ENCODE peak calls at places on chromosome 1, in six cellular contexts. B, J, D, F, H and Z are unnamed samples.

GRCh38 chr1:28176492-28177470 is at the start of gene PTAFR:
- DNase-seq in B (no peak), J (no peak), D (no peak), F (no peak), H (no peak), Z (no peak)

GRCh38 chr1:153577624-153578051 is 12.0 kb upstream of the S100A2 start:
- DNase-seq in B (no peak), J (no peak), D (no peak), F (no peak), H (no peak), Z (no peak)

GRCh38 chr1:70442486-70442885 is 31.4 kb downstream of the CTH start:
- DNase-seq in B (no peak), J (peak), D (no peak), F (no peak), H (no peak), Z (no peak)

GRCh38 chr1:228166170-228166936 is 749 bp downstream of the IBA57 start:
- DNase-seq in B (peak), J (peak), D (peak), F (no peak), H (peak), Z (no peak)

GRCh38 chr1:180525696-180526000 is 23.3 kb upstream of the ACBD6 start:
- DNase-seq in B (no peak), J (no peak), D (no peak), F (no peak), H (no peak), Z (no peak)

GRCh38 chr1:33758698-33759097 is 105.2 kb upstream of the HMGB4 start:
- DNase-seq in B (peak), J (peak), D (no peak), F (no peak), H (no peak), Z (no peak)

GRCh38 chr1:168084396-168085231 is 52.1 kb downstream of the GPR161 start:
- DNase-seq in B (peak), J (peak), D (peak), F (no peak), H (peak), Z (no peak)

GRCh38 chr1:230696722-230697432 is 17.0 kb downstream of the AGT start:
- DNase-seq in B (no peak), J (peak), D (no peak), F (no peak), H (peak), Z (no peak)

GRCh38 chr1:79398501-79398900 is 392.0 kb upstream of the ADGRL4 start:
- DNase-seq in B (no peak), J (no peak), D (no peak), F (no peak), H (no peak), Z (no peak)

GRCh38 chr1:7420706-7421105 is 350.4 kb upstream of the VAMP3 start:
- DNase-seq in B (peak), J (no peak), D (no peak), F (no peak), H (no peak), Z (no peak)

GRCh38 chr1:225744745-225745144 is 32.9 kb upstream of the SRP9 start:
- DNase-seq in B (no peak), J (no peak), D (no peak), F (no peak), H (no peak), Z (no peak)

GRCh38 chr1:204623365-204623893 is 62.1 kb downstream of the LRRN2 start:
- DNase-seq in B (peak), J (peak), D (peak), F (no peak), H (peak), Z (no peak)

GRCh38 chr1:218671573-218671972 is 326.4 kb downstream of the TGFB2 start:
- DNase-seq in B (no peak), J (peak), D (peak), F (no peak), H (peak), Z (no peak)

GRCh38 chr1:233113009-233113712 is 162.8 kb downstream of the NTPCR start:
- DNase-seq in B (peak), J (peak), D (peak), F (peak), H (peak), Z (peak)

GRCh38 chr1:78329475-78329874 is 161.3 kb upstream of the PTGFR start:
- DNase-seq in B (no peak), J (no peak), D (no peak), F (no peak), H (no peak), Z (no peak)

GRCh38 chr1:45573231-45573804 is 10.5 kb upstream of the NASP start:
- DNase-seq in B (no peak), J (no peak), D (no peak), F (no peak), H (no peak), Z (no peak)

GRCh38 chr1:168280577-168280976 is at the start of gene TBX19:
- DNase-seq in B (no peak), J (no peak), D (no peak), F (no peak), H (no peak), Z (no peak)

GRCh38 chr1:164858233-164858632 is 299.2 kb downstream of the PBX1 start:
- DNase-seq in B (peak), J (no peak), D (no peak), F (no peak), H (no peak), Z (no peak)

GRCh38 chr1:179516976-179517705 is 58.6 kb downstream of the NPHS2 start:
- DNase-seq in B (no peak), J (no peak), D (no peak), F (no peak), H (no peak), Z (no peak)

GRCh38 chr1:231699769-231700168 is 73.2 kb downstream of the DISC1 start:
- DNase-seq in B (peak), J (no peak), D (no peak), F (no peak), H (no peak), Z (no peak)

GRCh38 chr1:165463978-165464377 is 19.1 kb upstream of the RXRG start:
- DNase-seq in B (no peak), J (no peak), D (no peak), F (no peak), H (no peak), Z (no peak)

GRCh38 chr1:238895911-238896310 is 490.5 kb upstream of the CHRM3 start:
- DNase-seq in B (no peak), J (no peak), D (peak), F (no peak), H (no peak), Z (no peak)